ENCODE peak calls at places on chromosomes 16 and 17, in eight cellular contexts. One of them, this sample, is unnamed.

GRCh38 chr16:1048442-1049112 is 24.0 kb upstream of the SSTR5 start:
- DNase-seq in H9: peak
- DNase-seq in Calu3: peak
- DNase-seq in type B pancreatic cell: no peak
- DNase-seq in brain microvascular endothelial cell: peak
- DNase-seq in right atrium auricular region: no peak
- DNase-seq in spleen: no peak
- DNase-seq in astrocyte of the spinal cord: no peak
- DNase-seq in this sample: no peak

GRCh38 chr16:1056196-1056595 is 16.4 kb upstream of the SSTR5 start:
- DNase-seq in H9: no peak
- DNase-seq in Calu3: no peak
- DNase-seq in type B pancreatic cell: no peak
- DNase-seq in brain microvascular endothelial cell: no peak
- DNase-seq in right atrium auricular region: no peak
- DNase-seq in spleen: no peak
- DNase-seq in astrocyte of the spinal cord: no peak
- DNase-seq in this sample: no peak

GRCh38 chr17:31067699-31068184 is 27.0 kb upstream of the NF1 start:
- DNase-seq in H9: no peak
- DNase-seq in Calu3: no peak
- DNase-seq in type B pancreatic cell: no peak
- DNase-seq in brain microvascular endothelial cell: peak
- DNase-seq in right atrium auricular region: no peak
- DNase-seq in spleen: no peak
- DNase-seq in astrocyte of the spinal cord: peak
- DNase-seq in this sample: no peak

GRCh38 chr17:78990349-78991016 is 10.8 kb upstream of the LGALS3BP start:
- DNase-seq in H9: no peak
- DNase-seq in Calu3: no peak
- DNase-seq in type B pancreatic cell: no peak
- DNase-seq in brain microvascular endothelial cell: no peak
- DNase-seq in right atrium auricular region: no peak
- DNase-seq in spleen: peak
- DNase-seq in astrocyte of the spinal cord: no peak
- DNase-seq in this sample: no peak

GRCh38 chr17:77821114-77821513 is 137.4 kb upstream of the TNRC6C start:
- DNase-seq in H9: peak
- DNase-seq in Calu3: no peak
- DNase-seq in type B pancreatic cell: no peak
- DNase-seq in brain microvascular endothelial cell: no peak
- DNase-seq in right atrium auricular region: no peak
- DNase-seq in spleen: peak
- DNase-seq in astrocyte of the spinal cord: no peak
- DNase-seq in this sample: no peak

GRCh38 chr16:88385112-88385594 is 2.4 kb downstream of the ZNF469 start:
- DNase-seq in H9: no peak
- DNase-seq in Calu3: no peak
- DNase-seq in type B pancreatic cell: no peak
- DNase-seq in brain microvascular endothelial cell: no peak
- DNase-seq in right atrium auricular region: no peak
- DNase-seq in spleen: no peak
- DNase-seq in astrocyte of the spinal cord: no peak
- DNase-seq in this sample: no peak

GRCh38 chr16:1950047-1950446 is 4.4 kb downstream of the RPL3L start:
- DNase-seq in H9: no peak
- DNase-seq in Calu3: no peak
- DNase-seq in type B pancreatic cell: no peak
- DNase-seq in brain microvascular endothelial cell: no peak
- DNase-seq in right atrium auricular region: no peak
- DNase-seq in spleen: no peak
- DNase-seq in astrocyte of the spinal cord: no peak
- DNase-seq in this sample: no peak

GRCh38 chr17:60802377-60802776 is 124.7 kb downstream of the BCAS3 start:
- DNase-seq in H9: no peak
- DNase-seq in Calu3: no peak
- DNase-seq in type B pancreatic cell: no peak
- DNase-seq in brain microvascular endothelial cell: no peak
- DNase-seq in right atrium auricular region: no peak
- DNase-seq in spleen: no peak
- DNase-seq in astrocyte of the spinal cord: no peak
- DNase-seq in this sample: no peak

GRCh38 chr17:82047379-82047778 is 4.2 kb downstream of the RFNG start:
- DNase-seq in H9: no peak
- DNase-seq in Calu3: no peak
- DNase-seq in type B pancreatic cell: no peak
- DNase-seq in brain microvascular endothelial cell: no peak
- DNase-seq in right atrium auricular region: no peak
- DNase-seq in spleen: no peak
- DNase-seq in astrocyte of the spinal cord: no peak
- DNase-seq in this sample: no peak

GRCh38 chr17:28982191-28982793 is 23.5 kb downstream of the SEZ6 start:
- DNase-seq in H9: no peak
- DNase-seq in Calu3: no peak
- DNase-seq in type B pancreatic cell: no peak
- DNase-seq in brain microvascular endothelial cell: peak
- DNase-seq in right atrium auricular region: no peak
- DNase-seq in spleen: peak
- DNase-seq in astrocyte of the spinal cord: peak
- DNase-seq in this sample: no peak

GRCh38 chr17:52383493-52384100 is 225.1 kb upstream of the CA10 start:
- DNase-seq in H9: peak
- DNase-seq in Calu3: peak
- DNase-seq in type B pancreatic cell: no peak
- DNase-seq in brain microvascular endothelial cell: peak
- DNase-seq in right atrium auricular region: no peak
- DNase-seq in spleen: no peak
- DNase-seq in astrocyte of the spinal cord: peak
- DNase-seq in this sample: no peak

GRCh38 chr16:55351936-55352335 is 27.9 kb downstream of the IRX6 start:
- DNase-seq in H9: no peak
- DNase-seq in Calu3: no peak
- DNase-seq in type B pancreatic cell: no peak
- DNase-seq in brain microvascular endothelial cell: no peak
- DNase-seq in right atrium auricular region: no peak
- DNase-seq in spleen: no peak
- DNase-seq in astrocyte of the spinal cord: no peak
- DNase-seq in this sample: no peak

GRCh38 chr17:49035470-49036269 is 38.5 kb downstream of the IGF2BP1 start:
- DNase-seq in H9: peak
- DNase-seq in Calu3: peak
- DNase-seq in type B pancreatic cell: no peak
- DNase-seq in brain microvascular endothelial cell: peak
- DNase-seq in right atrium auricular region: peak
- DNase-seq in spleen: no peak
- DNase-seq in astrocyte of the spinal cord: peak
- DNase-seq in this sample: peak

GRCh38 chr17:42832934-42833770 is at the start of gene PSME3:
- DNase-seq in H9: peak
- DNase-seq in Calu3: peak
- DNase-seq in type B pancreatic cell: peak
- DNase-seq in brain microvascular endothelial cell: peak
- DNase-seq in right atrium auricular region: peak
- DNase-seq in spleen: peak
- DNase-seq in astrocyte of the spinal cord: peak
- DNase-seq in this sample: peak
- TF ChIP-seq CTCF in H9: no peak
- TF ChIP-seq CTCF in Calu3: no peak
- TF ChIP-seq CTCF in type B pancreatic cell: no peak
- TF ChIP-seq CTCF in brain microvascular endothelial cell: peak
- TF ChIP-seq CTCF in right atrium auricular region: no peak
- TF ChIP-seq CTCF in spleen: no peak
- TF ChIP-seq CTCF in astrocyte of the spinal cord: peak
- TF ChIP-seq CTCF in this sample: no peak

DNA sequence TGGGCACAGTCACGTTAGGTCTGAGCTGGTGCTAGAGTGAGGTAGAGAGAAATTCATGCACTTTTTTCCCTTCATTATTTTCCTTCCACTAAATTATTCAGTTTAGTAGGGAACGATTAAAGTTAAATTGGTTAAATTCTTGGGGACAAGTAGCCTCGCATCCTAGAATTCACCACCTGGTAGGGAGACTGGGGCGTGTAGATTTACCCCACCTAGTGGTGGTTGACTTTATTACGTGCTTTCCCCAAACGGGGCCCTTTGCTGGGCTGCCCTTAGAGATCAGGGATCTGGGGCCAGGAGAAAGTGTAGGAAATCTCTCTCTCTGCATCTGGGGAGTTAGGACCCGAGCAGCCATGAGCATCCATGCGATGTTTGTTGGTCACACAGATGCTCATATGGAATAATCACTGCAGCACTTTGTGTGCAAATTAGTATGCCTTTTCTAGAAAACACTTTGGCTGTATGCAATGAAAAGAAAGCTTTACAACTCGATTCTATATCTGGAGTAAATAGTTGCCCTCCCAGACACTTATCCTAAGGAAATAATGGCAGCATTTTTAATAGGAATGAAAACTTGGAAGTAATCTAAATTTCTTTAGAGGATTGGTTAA is 107.0 kb downstream of the PLCG2 start:
- DNase-seq in H9: peak
- DNase-seq in Calu3: peak
- DNase-seq in type B pancreatic cell: no peak
- DNase-seq in brain microvascular endothelial cell: peak
- DNase-seq in right atrium auricular region: no peak
- DNase-seq in spleen: no peak
- DNase-seq in astrocyte of the spinal cord: peak
- DNase-seq in this sample: no peak
- TF ChIP-seq CTCF in H9: peak
- TF ChIP-seq CTCF in Calu3: peak
- TF ChIP-seq CTCF in type B pancreatic cell: peak
- TF ChIP-seq CTCF in brain microvascular endothelial cell: peak
- TF ChIP-seq CTCF in right atrium auricular region: peak
- TF ChIP-seq CTCF in spleen: peak
- TF ChIP-seq CTCF in astrocyte of the spinal cord: peak
- TF ChIP-seq CTCF in this sample: peak

DNA sequence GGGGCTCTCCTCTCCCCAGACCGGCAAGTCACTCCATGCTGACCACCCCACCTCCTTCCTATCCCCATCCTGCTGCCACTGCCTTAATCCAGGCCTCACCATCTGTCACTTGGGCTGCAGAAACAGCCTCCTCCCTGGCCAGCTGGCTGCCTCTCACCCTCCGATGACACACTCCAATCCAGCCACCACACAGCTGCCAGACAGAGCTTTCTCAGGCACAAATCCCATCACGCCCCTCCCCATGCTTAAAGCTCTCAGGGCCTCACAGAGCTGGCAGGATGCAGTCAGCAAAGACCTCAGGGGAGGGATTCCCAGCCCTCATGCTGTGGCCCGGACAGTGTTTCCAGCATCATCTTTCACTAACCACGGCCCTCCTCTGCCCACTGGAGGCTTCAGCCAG is 13.7 kb downstream of the CAMKK1 start:
- DNase-seq in H9: no peak
- DNase-seq in Calu3: no peak
- DNase-seq in type B pancreatic cell: no peak
- DNase-seq in brain microvascular endothelial cell: peak
- DNase-seq in right atrium auricular region: no peak
- DNase-seq in spleen: no peak
- DNase-seq in astrocyte of the spinal cord: peak
- DNase-seq in this sample: no peak
- TF ChIP-seq CTCF in H9: no peak
- TF ChIP-seq CTCF in Calu3: no peak
- TF ChIP-seq CTCF in type B pancreatic cell: no peak
- TF ChIP-seq CTCF in brain microvascular endothelial cell: no peak
- TF ChIP-seq CTCF in right atrium auricular region: no peak
- TF ChIP-seq CTCF in spleen: no peak
- TF ChIP-seq CTCF in astrocyte of the spinal cord: no peak
- TF ChIP-seq CTCF in this sample: no peak

DNA sequence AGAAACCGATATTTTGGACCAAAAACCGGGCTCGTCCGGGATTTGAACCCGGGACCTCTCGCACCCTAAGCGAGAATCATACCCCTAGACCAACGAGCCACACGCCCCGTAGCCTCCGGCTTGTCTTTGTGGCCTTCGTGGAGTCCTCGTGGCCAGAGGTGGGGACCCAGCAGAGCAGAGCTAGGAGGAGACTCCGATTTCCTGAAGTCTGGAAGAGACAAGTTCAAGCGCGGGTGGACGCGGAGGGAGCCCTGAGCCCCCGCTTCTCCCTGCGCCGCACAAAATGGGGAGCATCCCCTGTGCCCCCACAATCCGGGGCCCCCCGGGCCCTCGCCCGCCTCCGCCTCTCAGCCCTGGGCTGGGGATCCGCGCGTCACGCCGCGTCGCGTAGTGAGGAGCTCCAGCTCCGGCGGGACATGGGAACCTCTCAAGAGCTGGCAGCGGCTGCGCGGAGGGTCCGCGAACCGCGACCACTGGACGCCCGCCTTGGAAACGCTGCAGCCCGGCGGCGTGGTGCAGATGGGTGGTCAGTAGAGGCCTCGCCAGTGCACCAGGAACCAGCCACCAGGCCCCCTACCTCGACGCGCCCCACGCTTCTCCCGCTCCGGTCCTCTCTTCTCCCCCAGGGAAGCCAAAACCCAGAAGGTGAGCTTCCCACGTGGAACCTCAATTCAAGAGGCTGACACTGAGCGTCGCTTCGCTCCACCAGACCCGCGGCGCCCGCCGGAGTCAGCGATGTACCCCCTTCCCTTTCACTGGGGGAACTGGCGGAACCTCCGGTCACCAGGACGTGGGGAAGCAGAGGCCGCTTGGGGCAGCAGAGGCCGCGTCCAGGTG is 5.2 kb upstream of the OR1F1 start:
- DNase-seq in H9: peak
- DNase-seq in Calu3: peak
- DNase-seq in type B pancreatic cell: no peak
- DNase-seq in brain microvascular endothelial cell: peak
- DNase-seq in right atrium auricular region: no peak
- DNase-seq in spleen: peak
- DNase-seq in astrocyte of the spinal cord: peak
- DNase-seq in this sample: no peak
- TF ChIP-seq CTCF in H9: peak
- TF ChIP-seq CTCF in Calu3: peak
- TF ChIP-seq CTCF in type B pancreatic cell: peak
- TF ChIP-seq CTCF in brain microvascular endothelial cell: peak
- TF ChIP-seq CTCF in right atrium auricular region: peak
- TF ChIP-seq CTCF in spleen: no peak
- TF ChIP-seq CTCF in astrocyte of the spinal cord: peak
- TF ChIP-seq CTCF in this sample: no peak

GRCh38 chr17:80800775-80801391 is 190.8 kb upstream of the CHMP6 start:
- DNase-seq in H9: peak
- DNase-seq in Calu3: no peak
- DNase-seq in type B pancreatic cell: no peak
- DNase-seq in brain microvascular endothelial cell: no peak
- DNase-seq in right atrium auricular region: no peak
- DNase-seq in spleen: no peak
- DNase-seq in astrocyte of the spinal cord: no peak
- DNase-seq in this sample: no peak
- TF ChIP-seq CTCF in H9: no peak
- TF ChIP-seq CTCF in Calu3: no peak
- TF ChIP-seq CTCF in type B pancreatic cell: no peak
- TF ChIP-seq CTCF in brain microvascular endothelial cell: no peak
- TF ChIP-seq CTCF in right atrium auricular region: no peak
- TF ChIP-seq CTCF in spleen: no peak
- TF ChIP-seq CTCF in astrocyte of the spinal cord: no peak
- TF ChIP-seq CTCF in this sample: no peak

This sample was measured in activated B cell treated with CpG ODN at 0.5 μM for 24 hours.